ENCODE peak calls at places on chromosome 15, in five cellular contexts. O, T, F, Z and X are unnamed samples. For H3K36me3 and H3K27me3, the result is how much of the 10 kb centered on the place peaks cover.

GRCh38 chr15:95085056-95085455 is 853.7 kb downstream of the MCTP2 start:
- DNase-seq in T (no peak), F (no peak), O (no peak), Z (no peak), X (no peak)

GRCh38 chr15:29945943-29946591 is 123.8 kb upstream of the TJP1 start:
- DNase-seq in Z (no peak), T (peak), F (no peak), O (no peak), X (no peak)

GRCh38 chr15:89971592-89971997 is 29.5 kb upstream of the ZNF710 start:
- DNase-seq in F (no peak), Z (peak), T (peak), O (peak), X (peak)

GRCh38 chr15:31526916-31527690 is 200.5 kb downstream of the KLF13 start:
- DNase-seq in T (no peak), Z (no peak), O (no peak), F (no peak), X (peak)

GRCh38 chr15:68177747-68178146 is 27.4 kb downstream of the CALML4 start:
- DNase-seq in T (no peak), F (no peak), O (no peak), Z (no peak), X (no peak)

GRCh38 chr15:56839641-56840040 is 78.8 kb upstream of the TCF12 start:
- DNase-seq in T (no peak), F (no peak), Z (no peak), O (no peak), X (no peak)

GRCh38 chr15:49190586-49190985 is 20.5 kb downstream of the GALK2 start:
- DNase-seq in F (no peak), Z (no peak), O (no peak), T (no peak), X (no peak)

GRCh38 chr15:80411788-80412288 is 7.7 kb downstream of the ARNT2 start:
- DNase-seq in T (no peak), O (no peak), F (no peak), Z (no peak), X (no peak)

GRCh38 chr15:51401872-51402517 is 60.5 kb downstream of the GLDN start:
- DNase-seq in T (peak), O (no peak), F (no peak), Z (peak), X (peak)

GRCh38 chr15:44593042-44593736 is 56.2 kb downstream of the EIF3J start:
- DNase-seq in F (no peak), T (peak), O (no peak), Z (no peak), X (no peak)

GRCh38 chr15:85394552-85395333 is 14.3 kb downstream of the AKAP13 start:
- DNase-seq in T (no peak), F (no peak), Z (no peak), O (no peak), X (no peak)

GRCh38 chr15:51349156-51349844 is 7.8 kb downstream of the GLDN start:
- DNase-seq in Z (no peak), O (no peak), F (no peak), T (no peak), X (no peak)

GRCh38 chr15:56814429-56814828 is 81.1 kb upstream of the ZNF280D start:
- DNase-seq in T (no peak), O (no peak), Z (no peak), F (no peak), X (no peak)

GRCh38 chr15:27237319-27237939 is 266.4 kb downstream of the GABRG3 start:
- DNase-seq in O (no peak), T (no peak), F (no peak), Z (no peak), X (no peak)

GRCh38 chr15:56602253-56602652 is 131.1 kb downstream of the ZNF280D start:
- DNase-seq in O (no peak), T (no peak), F (no peak), Z (no peak), X (no peak)

GRCh38 chr15:69532066-69532465 is 79.4 kb downstream of the RPLP1 start:
- DNase-seq in O (no peak), T (no peak), Z (no peak), F (no peak), X (no peak)

GRCh38 chr15:41115088-41115651 is 910 bp downstream of the INO80 start:
- DNase-seq in O (no peak), T (peak), F (no peak), Z (peak), X (peak)

GRCh38 chr15:40061212-40061901 is 22.4 kb upstream of the SRP14 start:
- DNase-seq in O (no peak), Z (no peak), F (no peak), T (no peak), X (no peak)

GRCh38 chr15:74621936-74622335 is 6.3 kb downstream of the CLK3 start:
- DNase-seq in Z (no peak), T (no peak), O (no peak), F (no peak), X (peak)

GRCh38 chr15:57133127-57133968 is 214.9 kb downstream of the TCF12 start:
- DNase-seq in Z (peak), O (no peak), T (no peak), F (no peak), X (no peak)

GRCh38 chr15:81133782-81134461 is at the start of gene CFAP161:
- DNase-seq in T (peak), Z (peak), F (peak), O (peak), X (peak)

GRCh38 chr15:85793641-85794597 is 806 bp downstream of the KLHL25 start:
- DNase-seq in F (no peak), O (peak), Z (peak), T (no peak), X (peak)

GRCh38 chr15:80489030-80489594 is 84.9 kb downstream of the ARNT2 start:
- DNase-seq in O (no peak), Z (no peak), F (no peak), T (peak), X (no peak)

GRCh38 chr15:99755692-99756409 is 22.6 kb upstream of the LYSMD4 start:
- DNase-seq in Z (peak), O (peak), T (peak), F (no peak), X (peak)

GRCh38 chr15:38474155-38474757 is 20.3 kb downstream of the FAM98B start:
- DNase-seq in T (peak), O (no peak), Z (peak), F (no peak), X (peak)

DNA sequence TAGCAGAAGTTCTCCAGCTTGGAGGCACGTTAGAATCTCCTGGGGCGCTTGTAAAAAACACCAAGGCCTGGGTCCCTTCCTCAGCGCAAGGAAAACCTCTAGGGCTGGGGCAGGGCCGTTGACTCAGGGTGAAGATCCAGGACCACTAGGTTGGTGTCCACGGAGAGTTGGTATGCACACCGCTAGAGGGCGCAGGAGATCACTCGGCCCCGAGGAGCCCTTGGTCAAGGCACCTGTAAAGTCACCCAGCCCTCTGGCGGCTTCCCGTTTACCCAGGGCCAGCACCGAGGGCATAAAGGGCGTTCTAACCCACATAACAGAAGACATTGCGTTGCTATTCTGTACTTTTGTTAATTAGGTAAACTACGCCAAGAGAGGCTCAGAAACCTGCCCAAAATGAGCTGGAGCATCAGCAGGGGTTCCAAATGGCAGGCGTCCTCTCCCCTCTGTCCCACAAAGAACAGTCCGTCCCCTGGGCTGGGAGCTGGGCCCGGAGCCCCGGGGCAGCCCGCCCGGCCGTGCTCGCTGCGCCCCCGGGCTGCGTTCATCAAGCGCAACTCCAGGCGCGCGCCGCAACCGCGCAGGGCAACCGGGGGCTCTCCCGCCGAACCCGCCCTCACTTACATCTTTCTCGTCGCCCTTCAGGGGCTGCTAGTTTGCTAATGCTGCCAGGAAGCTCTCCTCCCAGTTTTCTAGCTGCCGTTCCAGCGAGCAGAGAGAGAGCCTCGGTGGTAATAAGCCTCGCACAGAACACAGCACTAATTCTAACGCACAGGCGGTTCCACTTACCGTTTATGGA is 332.1 kb downstream of the ARRDC4 start:
- DNase-seq in Z (peak), F (peak), O (no peak), T (peak), X (peak)
- H3K4me3 ChIP-seq in Z (no peak), F (no peak), O (no peak), T (no peak), X (peak)

DNA sequence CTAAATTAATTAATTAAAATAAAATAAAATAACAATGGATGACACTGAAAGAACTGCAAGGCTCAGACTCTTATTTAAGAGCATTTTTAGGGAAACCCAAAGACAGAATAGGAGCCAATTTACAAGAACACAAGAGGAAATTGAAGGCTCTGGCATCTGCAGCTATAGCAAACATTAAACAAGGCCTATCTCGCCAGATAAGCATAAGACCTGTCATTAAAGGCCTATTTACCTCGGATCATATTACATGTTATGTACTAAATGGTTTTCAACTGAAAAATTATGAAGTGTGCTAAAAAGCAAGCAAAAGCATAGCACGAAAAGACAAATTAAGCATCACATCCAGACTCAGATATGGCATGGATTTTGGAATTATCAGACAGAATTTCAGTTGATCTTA is 617.0 kb downstream of the SQOR start:
- DNase-seq in F (no peak), T (no peak), O (no peak), Z (no peak), X (no peak)
- H3K36me3 ChIP-seq in F (under half), T (under half), O (under half), Z (under half), X (under half)

GRCh38 chr15:77837649-77838025 is 204.9 kb upstream of the LINGO1 start:
- DNase-seq in F (no peak), T (no peak), O (no peak), Z (no peak), X (no peak)
- H3K27me3 ChIP-seq in F (under half), T (under half), O (under half), Z (under half), X (under half)

DNA sequence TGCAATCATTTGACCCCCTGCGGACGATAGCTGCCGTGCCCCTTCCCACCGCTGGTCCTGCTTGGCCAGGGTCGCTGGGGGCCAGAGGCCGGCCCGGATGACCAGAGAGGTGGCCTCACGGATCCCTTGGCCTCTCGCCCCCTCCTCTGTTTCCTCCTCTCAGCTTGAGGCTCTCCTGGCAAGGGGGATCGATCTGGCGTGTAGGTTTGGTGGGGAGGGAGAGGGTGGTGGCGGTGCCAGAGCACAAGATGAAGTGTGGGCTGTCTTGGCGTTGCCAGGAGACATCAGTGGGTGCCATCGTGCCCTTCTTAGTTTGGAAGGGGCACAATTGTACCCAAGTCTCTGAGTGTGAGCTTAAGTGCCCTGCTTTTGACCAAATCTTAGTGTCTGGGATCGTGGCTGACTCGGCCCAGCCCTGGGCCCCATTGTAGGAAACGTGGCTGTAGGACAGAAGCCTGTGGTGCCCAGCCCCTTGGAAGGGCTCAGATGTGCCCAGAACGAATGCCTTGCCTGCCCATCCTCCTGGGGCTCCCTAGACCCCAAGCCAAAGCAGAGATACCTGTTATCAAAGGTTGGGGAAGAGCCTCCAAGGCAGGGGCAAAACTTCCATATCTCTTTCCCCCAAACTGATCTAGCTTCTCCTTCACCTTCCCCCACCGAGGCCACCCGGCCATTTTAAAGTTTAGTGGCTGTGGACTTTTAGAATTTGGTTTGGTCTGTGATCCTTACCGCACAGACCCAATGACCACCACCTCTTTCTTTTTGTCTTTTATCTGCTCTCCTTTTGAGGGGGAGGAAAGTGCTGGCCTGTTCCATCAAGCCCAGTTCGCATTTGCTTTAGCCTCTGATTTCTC is 14.4 kb downstream of the NR2F2 start:
- DNase-seq in O (peak), Z (no peak), T (no peak), F (no peak), X (peak)
- H3K4me3 ChIP-seq in O (peak), Z (no peak), T (no peak), F (peak), X (peak)

DNA sequence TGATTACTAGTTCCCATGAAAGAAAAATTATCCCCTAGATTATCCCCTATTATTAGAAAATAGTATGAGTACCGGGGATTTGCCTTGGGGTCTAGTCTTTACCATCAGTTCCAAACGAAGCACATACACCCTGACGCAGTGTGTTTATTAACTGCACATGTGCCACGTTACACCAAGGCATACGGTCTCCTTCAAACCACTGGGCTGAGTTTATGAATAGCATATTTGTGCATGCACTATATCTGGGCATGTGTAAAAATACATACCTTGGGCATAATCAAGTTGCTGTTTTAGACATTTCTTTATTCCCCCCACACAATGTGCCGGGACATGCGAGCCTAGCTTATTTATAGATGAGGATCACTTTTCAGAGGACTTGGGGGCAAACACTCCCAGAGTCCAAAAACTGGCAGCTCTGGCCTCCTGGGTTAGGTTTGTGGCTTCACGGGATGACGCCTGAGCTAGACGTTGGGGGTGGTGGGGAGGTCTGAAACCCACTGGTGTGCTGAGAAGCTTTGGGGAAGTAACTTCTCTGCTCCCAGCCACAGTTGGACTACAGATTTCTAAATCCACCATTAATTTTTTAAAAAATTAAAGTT is 16.2 kb downstream of the IGDCC4 start:
- DNase-seq in T (no peak), Z (no peak), F (no peak), O (no peak), X (no peak)
- H3K36me3 ChIP-seq in T (under half), Z (under half), F (under half), O (under half), X (under half)